ENCODE peak calls at places on chromosomes 7 and 10, in four cellular contexts. Q is OCI-LY7; D is Jurkat, Clone E6-1; Z is NCI-H345. O is an unnamed sample.

GRCh38 chr10:112497347-112497950 is 50.4 kb downstream of the VTI1A start:
- DNase-seq in D (no peak), Z (no peak), Q (no peak), O (no peak)

GRCh38 chr7:22762866-22763265 is 35.9 kb downstream of the IL6 start:
- DNase-seq in Q (no peak), Z (no peak), D (no peak), O (no peak)

GRCh38 chr10:6128591-6129383 is 40.0 kb downstream of the RBM17 start:
- DNase-seq in D (no peak), Z (no peak), Q (no peak), O (no peak)

GRCh38 chr7:2645274-2645868 is 13.6 kb downstream of the TTYH3 start:
- DNase-seq in D (peak), Q (peak), Z (no peak), O (no peak)

GRCh38 chr10:22475527-22475856 is 130.2 kb downstream of the SPAG6 start:
- DNase-seq in Q (no peak), Z (no peak), D (no peak), O (no peak)

GRCh38 chr10:114077815-114078219 is 34.2 kb downstream of the ADRB1 start:
- DNase-seq in Z (no peak), Q (no peak), D (no peak), O (no peak)

GRCh38 chr7:96407427-96407826 is 85.5 kb upstream of the SLC25A13 start:
- DNase-seq in Z (no peak), Q (no peak), D (no peak), O (peak)

GRCh38 chr10:15558136-15558535 is 161.6 kb downstream of the ITGA8 start:
- DNase-seq in Q (no peak), Z (no peak), D (no peak), O (no peak)

GRCh38 chr7:37040330-37040729 is 316.0 kb upstream of the AOAH start:
- DNase-seq in Z (peak), Q (no peak), D (no peak), O (no peak)

GRCh38 chr7:32958046-32959025 is 1.1 kb downstream of the FKBP9 start:
- DNase-seq in D (no peak), Q (no peak), Z (peak), O (no peak)

GRCh38 chr7:40211291-40212003 is 76.6 kb downstream of the SUGCT start:
- DNase-seq in Z (no peak), Q (no peak), D (no peak), O (no peak)

GRCh38 chr10:94213980-94214379 is 148.8 kb downstream of the NOC3L start:
- DNase-seq in Z (no peak), Q (no peak), D (no peak), O (no peak)

GRCh38 chr7:132757778-132758177 is 181.5 kb upstream of the PLXNA4 start:
- DNase-seq in Z (no peak), Q (no peak), D (no peak), O (no peak)

GRCh38 chr10:95755511-95756004 is 405 bp upstream of the ENTPD1 start:
- DNase-seq in D (no peak), Q (no peak), Z (no peak), O (no peak)

GRCh38 chr10:4678023-4678950 is 147.7 kb upstream of the AKR1E2 start:
- DNase-seq in Q (no peak), Z (no peak), D (no peak), O (peak)

GRCh38 chr10:127148933-127149220 is 47.5 kb downstream of the INSYN2A start:
- DNase-seq in Z (no peak), D (no peak), Q (no peak), O (peak)

GRCh38 chr7:158023563-158024350 is 563.9 kb downstream of the PTPRN2 start:
- DNase-seq in D (no peak), Z (no peak), Q (no peak), O (no peak)

GRCh38 chr10:79947787-79948424 is 999 bp downstream of the SFTPD start:
- DNase-seq in Z (no peak), Q (no peak), D (no peak), O (no peak)

GRCh38 chr10:76352300-76352699 is 920.9 kb downstream of the LRMDA start:
- DNase-seq in Q (no peak), D (no peak), Z (no peak), O (peak)

GRCh38 chr10:125225051-125225450 is 64.7 kb upstream of the CTBP2 start:
- DNase-seq in D (no peak), Q (no peak), Z (no peak), O (no peak)

GRCh38 chr7:69599211-69599878 is 1.1 kb downstream of the AUTS2 start:
- DNase-seq in Q (peak), D (no peak), Z (no peak), O (no peak)

GRCh38 chr7:105617280-105618015 is 36.2 kb upstream of the EFCAB10 start:
- DNase-seq in Z (no peak), D (no peak), Q (no peak), O (no peak)